ENCODE peak calls at places on chromosomes 13 and 19, in nine cellular contexts. F, S, C, M, L, E, G, P and K are unnamed samples.

GRCh38 chr13:49098771-49099512 is 121.2 kb upstream of the MLNR start:
- DNase-seq in P (no peak), E (no peak), S (no peak), G (no peak), F (no peak), L (no peak), C (peak; percentile 29), M (no peak), K (no peak)

GRCh38 chr19:17074628-17075034 is 621 bp downstream of the HAUS8 start:
- DNase-seq in S (no peak), P (no peak), F (no peak), G (no peak), M (no peak), L (no peak), E (no peak), C (no peak), K (no peak)

GRCh38 chr19:51743405-51743804 is 8.3 kb downstream of the FPR1 start:
- DNase-seq in L (no peak), F (no peak), E (no peak), M (no peak), C (no peak), S (no peak), G (no peak), P (no peak), K (no peak)

GRCh38 chr19:32227561-32228165 is 117.7 kb upstream of the ZNF507 start:
- DNase-seq in E (no peak), M (no peak), F (no peak), L (no peak), S (no peak), G (no peak), P (no peak), C (no peak), K (no peak)

GRCh38 chr19:17863520-17864182 is 3.9 kb downstream of the RPL18A start:
- DNase-seq in L (no peak), M (no peak), P (no peak), F (no peak), E (no peak), G (no peak), S (no peak), C (no peak), K (no peak)

GRCh38 chr13:110057052-110057451 is 249.9 kb downstream of the COL4A1 start:
- DNase-seq in G (no peak), P (no peak), M (no peak), E (no peak), L (no peak), C (no peak), F (no peak), S (no peak), K (no peak)

GRCh38 chr13:24511019-24511823 is 1.4 kb downstream of the PARP4 start:
- DNase-seq in C (peak; percentile 11), P (no peak), F (no peak), M (no peak), E (no peak), S (no peak), L (no peak), G (peak; percentile 58), K (peak; percentile 48)

GRCh38 chr19:35585844-35586243 is at the start of gene PMIS2:
- DNase-seq in M (no peak), S (no peak), G (no peak), F (no peak), P (no peak), L (no peak), C (peak; percentile 38), E (no peak), K (no peak)

GRCh38 chr19:51027873-51028272 is 1.5 kb upstream of the KLK11 start:
- DNase-seq in F (no peak), M (no peak), E (no peak), S (no peak), P (no peak), L (no peak), G (no peak), C (no peak), K (no peak)

GRCh38 chr19:47001584-47001983 is 18.1 kb upstream of the NPAS1 start:
- DNase-seq in P (no peak), G (no peak), E (no peak), M (no peak), S (peak; percentile 12), F (no peak), C (no peak), L (no peak), K (no peak)

GRCh38 chr13:51955281-51955771 is 55.9 kb downstream of the ATP7B start:
- DNase-seq in C (no peak), F (no peak), G (no peak), P (no peak), S (no peak), E (no peak), L (no peak), M (no peak), K (no peak)

GRCh38 chr19:49363265-49364082 is at the start of gene DKKL1:
- DNase-seq in M (peak; percentile 99), E (peak; percentile 98), F (peak; percentile 100), C (peak; percentile 100), S (peak; percentile 100), P (peak; percentile 99), L (peak; percentile 100), G (peak; percentile 98), K (peak; percentile 100)

GRCh38 chr13:49356224-49356623 is 87.6 kb downstream of the CAB39L start:
- DNase-seq in E (no peak), G (no peak), L (no peak), S (no peak), P (no peak), M (no peak), C (no peak), F (no peak), K (no peak)

GRCh38 chr13:30520571-30520970 is 54.8 kb upstream of the HMGB1 start:
- DNase-seq in S (no peak), E (no peak), M (no peak), F (no peak), C (no peak), P (no peak), L (no peak), G (no peak), K (no peak)

GRCh38 chr13:88707652-88708051 is 1036.5 kb downstream of the SLITRK5 start:
- DNase-seq in F (no peak), E (no peak), S (no peak), M (no peak), L (no peak), C (no peak), P (no peak), G (no peak), K (no peak)

GRCh38 chr19:47239610-47240296 is 8.8 kb upstream of the BBC3 start:
- DNase-seq in L (peak; percentile 40), M (peak; percentile 58), E (no peak), P (peak; percentile 40), G (no peak), C (peak; percentile 89), S (peak; percentile 74), F (no peak), K (no peak)

GRCh38 chr13:26558074-26558805 is 757 bp downstream of the WASF3 start:
- DNase-seq in S (no peak), F (peak; percentile 64), P (peak; percentile 27), C (peak; percentile 70), L (peak; percentile 30), G (no peak), M (peak; percentile 31), E (no peak), K (no peak)

DNA sequence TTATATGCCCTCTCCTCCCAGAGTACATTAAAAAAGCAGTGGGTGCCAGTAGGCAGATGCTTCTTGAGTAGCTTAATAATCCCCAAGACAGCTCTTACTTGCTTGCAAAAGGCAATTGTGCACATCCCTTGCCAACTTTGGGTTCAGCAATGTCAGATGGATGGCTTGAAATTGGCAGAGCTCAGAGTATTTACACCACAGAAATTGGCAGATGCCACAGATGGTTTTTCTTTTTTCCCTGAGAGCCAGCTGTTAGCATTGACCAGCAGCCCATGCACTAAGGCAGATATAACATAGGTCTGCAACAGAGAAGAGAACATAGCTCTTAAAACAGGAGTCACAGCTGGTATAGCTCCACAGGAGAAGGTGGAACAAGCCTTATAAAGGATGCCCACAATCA is 18.4 kb upstream of the RNASEH2B start:
- DNase-seq in E (no peak), P (no peak), G (no peak), C (no peak), L (no peak), M (no peak), F (no peak), S (no peak), K (no peak)
- H3K4me3 ChIP-seq in E (no peak overlapping the region), P (no peak overlapping the region), G (no peak overlapping the region), C (no peak overlapping the region), L (no peak overlapping the region), M (no peak overlapping the region), F (no peak overlapping the region), S (no peak overlapping the region), K (no peak overlapping the region)

GRCh38 chr19:3345850-3346460 is 20.4 kb upstream of the NFIC start:
- DNase-seq in P (no peak), L (no peak), M (no peak), E (no peak), F (no peak), C (no peak), S (peak; percentile 50), G (no peak), K (no peak)
- H3K27ac ChIP-seq in P (peak overlapping the region; percentile 81), L (peak overlapping the region; percentile 76), M (peak overlapping the region; percentile 53), E (peak overlapping the region; percentile 81), F (peak overlapping the region; percentile 86), C (no peak overlapping the region), S (peak overlapping the region; percentile 90), G (peak overlapping the region; percentile 14), K (peak overlapping the region; percentile 25)

GRCh38 chr19:28737526-28737925 is 475.4 kb downstream of the UQCRFS1 start:
- DNase-seq in F (no peak), C (peak; percentile 37), G (no peak), L (no peak), E (no peak), M (no peak), S (no peak), P (no peak), K (no peak)
- H3K4me3 ChIP-seq in F (no peak overlapping the region), C (no peak overlapping the region), G (no peak overlapping the region), L (no peak overlapping the region), E (no peak overlapping the region), M (no peak overlapping the region), S (no peak overlapping the region), P (no peak overlapping the region), K (no peak overlapping the region)

DNA sequence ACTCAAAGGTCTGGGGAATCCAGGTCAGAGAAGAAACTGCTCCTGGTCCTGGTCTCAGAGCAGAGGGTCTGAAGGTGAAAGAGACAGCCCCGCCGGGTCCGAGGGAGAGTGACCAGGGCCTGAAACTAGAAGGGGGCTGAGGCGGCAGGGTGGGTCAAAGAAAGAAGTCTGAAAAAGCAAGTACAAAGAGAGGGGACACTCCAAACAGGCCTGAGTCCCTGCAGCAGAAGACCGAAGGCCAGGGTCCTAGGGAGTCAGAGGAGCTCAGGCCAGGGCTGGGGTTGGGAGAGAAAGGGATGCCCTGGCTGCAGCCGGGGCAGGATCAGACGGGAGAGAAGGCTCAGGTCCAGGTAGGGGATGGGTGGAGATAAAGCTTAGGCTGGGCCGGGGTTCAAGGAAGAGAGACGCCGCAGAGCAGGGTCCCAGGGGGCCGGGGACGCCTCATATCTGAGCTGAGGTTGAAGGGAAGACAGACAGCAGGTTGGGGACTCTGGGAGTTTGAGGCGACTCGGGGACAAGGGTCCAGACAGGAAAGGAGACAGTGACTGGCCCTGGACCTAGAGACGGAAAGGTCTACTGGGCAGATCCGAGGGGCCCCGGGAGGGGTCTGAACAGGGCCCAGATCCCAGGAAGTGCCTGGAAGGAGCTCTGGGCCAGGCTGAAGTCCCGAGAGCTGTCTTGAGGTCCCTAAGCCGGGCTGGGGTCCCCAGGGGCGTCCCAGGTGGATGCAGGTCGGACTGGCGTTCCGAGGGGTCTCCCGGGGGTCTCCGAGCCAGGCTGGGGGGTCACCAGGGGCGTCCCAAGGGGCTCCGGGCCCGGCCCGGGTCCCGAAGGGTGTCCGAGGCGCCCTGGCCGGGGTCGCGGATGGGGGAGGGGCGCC is 795 bp downstream of the MLLT1 start:
- DNase-seq in G (no peak), P (no peak), L (no peak), F (no peak), M (no peak), E (no peak), S (peak; percentile 63), C (no peak), K (no peak)
- H3K27ac ChIP-seq in G (peak overlapping the region; percentile 61), P (peak overlapping the region; percentile 80), L (peak overlapping the region; percentile 80), F (peak overlapping the region; percentile 87), M (peak overlapping the region; percentile 86), E (peak overlapping the region; percentile 75), S (peak overlapping the region; percentile 53), C (no peak overlapping the region), K (peak overlapping the region; percentile 98)